ENCODE peak calls at places on chromosomes 13 and 19, in seven cellular contexts. J, C, F, K, T, Y and S are unnamed samples.

GRCh38 chr13:111292710-111293485 is 27.5 kb upstream of the TEX29 start:
- DNase-seq in J (no peak), C (no peak), F (no peak), K (no peak), T (no peak), Y (no peak), S (no peak)

GRCh38 chr19:52592301-52592700 is 22.2 kb downstream of the ZNF701 start:
- DNase-seq in J (no peak), C (no peak), F (no peak), K (no peak), T (no peak), Y (no peak), S (no peak)

GRCh38 chr13:40141859-40142555 is 486.5 kb downstream of the COG6 start:
- DNase-seq in J (no peak), C (no peak), F (no peak), K (no peak), T (no peak), Y (no peak), S (no peak)

GRCh38 chr13:71618154-71618553 is 248.8 kb downstream of the DACH1 start:
- DNase-seq in J (no peak), C (no peak), F (no peak), K (no peak), T (no peak), Y (no peak), S (no peak)

GRCh38 chr19:2691951-2692350 is 10.5 kb downstream of the GNG7 start:
- DNase-seq in J (no peak), C (no peak), F (no peak), K (no peak), T (no peak), Y (no peak), S (no peak)

GRCh38 chr13:112477070-112477619 is 101.0 kb downstream of the SPACA7 start:
- DNase-seq in J (no peak), C (no peak), F (no peak), K (no peak), T (no peak), Y (no peak), S (no peak)

GRCh38 chr19:13918726-13919411 is 12.9 kb downstream of the CC2D1A start:
- DNase-seq in J (no peak), C (no peak), F (no peak), K (no peak), T (no peak), Y (no peak), S (no peak)

GRCh38 chr13:110541526-110541920 is 20.0 kb downstream of the RAB20 start:
- DNase-seq in J (no peak), C (no peak), F (no peak), K (peak; percentile 42), T (peak; percentile 51), Y (no peak), S (no peak)

GRCh38 chr19:4448147-4448985 is 9.2 kb downstream of the UBXN6 start:
- DNase-seq in J (no peak), C (no peak), F (no peak), K (no peak), T (no peak), Y (no peak), S (no peak)

GRCh38 chr19:39483141-39483540 is 2.5 kb downstream of the TIMM50 start:
- DNase-seq in J (no peak), C (no peak), F (no peak), K (no peak), T (no peak), Y (no peak), S (no peak)

GRCh38 chr13:29453657-29454056 is 141.8 kb downstream of the SLC7A1 start:
- DNase-seq in J (peak; percentile 28), C (no peak), F (no peak), K (no peak), T (no peak), Y (no peak), S (no peak)

GRCh38 chr13:106393776-106394175 is 141.7 kb downstream of the EFNB2 start:
- DNase-seq in J (peak; percentile 43), C (no peak), F (no peak), K (peak; percentile 98), T (peak; percentile 99), Y (no peak), S (no peak)

GRCh38 chr19:28694812-28695211 is 518.1 kb downstream of the UQCRFS1 start:
- DNase-seq in J (no peak), C (no peak), F (no peak), K (no peak), T (no peak), Y (no peak), S (no peak)

GRCh38 chr13:104592127-104592526 is 1525.9 kb upstream of the SLC10A2 start:
- DNase-seq in J (peak; percentile 22), C (peak; percentile 93), F (no peak), K (peak; percentile 68), T (peak; percentile 87), Y (no peak), S (peak; percentile 66)

GRCh38 chr13:77916481-77916880 is 2.1 kb downstream of the EDNRB start:
- DNase-seq in J (peak; percentile 37), C (no peak), F (no peak), K (no peak), T (no peak), Y (no peak), S (no peak)

GRCh38 chr13:98731925-98732324 is 20.5 kb downstream of the SLC15A1 start:
- DNase-seq in J (no peak), C (no peak), F (no peak), K (no peak), T (no peak), Y (no peak), S (no peak)

GRCh38 chr13:97627566-97627965 is 193.6 kb downstream of the RAP2A start:
- DNase-seq in J (peak; percentile 93), C (peak; percentile 10), F (peak; percentile 59), K (peak; percentile 51), T (peak; percentile 53), Y (peak; percentile 25), S (peak; percentile 81)

GRCh38 chr13:77832339-77833100 is 86.1 kb downstream of the EDNRB start:
- DNase-seq in J (peak; percentile 61), C (no peak), F (no peak), K (no peak), T (no peak), Y (no peak), S (peak; percentile 30)

GRCh38 chr13:86585826-86586225 is 786.6 kb upstream of the SLITRK6 start:
- DNase-seq in J (peak; percentile 87), C (no peak), F (no peak), K (peak; percentile 38), T (no peak), Y (peak; percentile 16), S (peak; percentile 94)

GRCh38 chr13:31982540-31982939 is 49.0 kb upstream of the FRY start:
- DNase-seq in J (peak; percentile 97), C (peak; percentile 96), F (peak; percentile 85), K (peak; percentile 92), T (peak; percentile 97), Y (peak; percentile 47), S (peak; percentile 98)

GRCh38 chr19:50492303-50493052 is 15.8 kb upstream of the GARIN5A start:
- DNase-seq in J (no peak), C (no peak), F (no peak), K (no peak), T (no peak), Y (no peak), S (no peak)

GRCh38 chr13:77184455-77184854 is 142.4 kb downstream of the MYCBP2 start:
- DNase-seq in J (no peak), C (no peak), F (no peak), K (peak; percentile 79), T (peak; percentile 80), Y (no peak), S (no peak)

GRCh38 chr13:46179576-46180368 is 2.2 kb downstream of the LCP1 start:
- DNase-seq in J (no peak), C (no peak), F (no peak), K (no peak), T (no peak), Y (peak; percentile 40), S (no peak)

GRCh38 chr13:99986751-99987150 is 5.2 kb downstream of the ZIC2 start:
- DNase-seq in J (no peak), C (no peak), F (no peak), K (no peak), T (no peak), Y (no peak), S (no peak)

GRCh38 chr13:95588721-95589120 is 36.2 kb downstream of the CLDN10 start:
- DNase-seq in J (peak; percentile 78), C (no peak), F (peak; percentile 13), K (peak; percentile 76), T (peak; percentile 85), Y (no peak), S (no peak)

GRCh38 chr13:39770514-39770913 is 115.1 kb downstream of the COG6 start:
- DNase-seq in J (no peak), C (no peak), F (no peak), K (no peak), T (no peak), Y (no peak), S (no peak)

DNA sequence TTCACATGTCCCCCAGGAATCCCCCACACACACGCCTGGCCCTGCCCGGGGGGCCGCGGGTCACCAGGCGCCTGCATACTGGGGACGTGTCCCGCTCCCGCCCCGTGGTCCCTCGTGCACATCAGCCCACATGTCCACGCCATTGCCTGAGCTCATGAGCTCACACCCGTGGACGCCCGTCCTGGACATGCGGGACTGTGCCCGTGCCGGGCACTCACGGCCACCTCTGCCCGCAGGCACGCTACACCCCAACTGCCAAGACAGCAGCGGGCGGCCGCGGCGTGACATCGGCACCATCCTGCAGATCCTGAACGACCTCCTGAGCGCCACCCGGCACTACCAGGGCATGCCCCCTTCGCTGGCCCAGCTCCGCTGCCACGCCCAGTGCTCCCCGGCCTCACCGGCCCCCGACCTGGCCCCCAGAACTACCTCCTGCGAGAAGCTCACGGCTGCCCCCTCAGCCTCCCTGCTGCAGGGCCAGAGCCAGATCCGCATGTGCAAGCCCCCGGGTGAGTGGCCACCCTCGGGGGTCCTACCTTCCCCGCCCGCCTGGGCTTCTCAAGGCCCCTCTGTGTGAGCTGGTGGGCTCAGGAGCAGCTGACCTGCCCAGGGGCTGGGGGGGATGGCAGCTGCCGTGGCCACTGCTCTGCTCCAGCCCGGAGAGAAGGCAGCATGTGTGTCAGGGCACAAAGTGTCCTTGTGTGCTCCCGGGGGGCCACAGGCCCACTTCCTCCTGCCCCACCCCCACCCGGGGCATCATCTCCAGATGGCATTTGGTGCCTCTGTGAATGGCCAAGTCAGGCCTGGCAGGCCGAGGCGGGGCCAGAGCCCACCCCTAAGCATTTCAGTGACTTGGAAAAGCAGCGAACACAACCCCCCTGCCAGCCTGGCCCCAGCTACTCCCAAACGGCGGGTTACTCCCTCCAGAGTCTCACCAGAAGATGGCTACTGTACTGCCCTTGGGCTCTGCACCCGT is 7.1 kb downstream of the MIDN start:
- DNase-seq in J (no peak), C (no peak), F (no peak), K (no peak), T (no peak), Y (no peak), S (no peak)
- H3K4me3 ChIP-seq in J (no peak overlapping the region), C (no peak overlapping the region), F (no peak overlapping the region), K (no peak overlapping the region), T (no peak overlapping the region), Y (no peak overlapping the region), S (no peak overlapping the region)

GRCh38 chr19:46211201-46211881 is 18.2 kb upstream of the IGFL1 start:
- DNase-seq in J (no peak), C (no peak), F (no peak), K (peak; percentile 91), T (peak; percentile 89), Y (no peak), S (no peak)
- H3K4me3 ChIP-seq in J (no peak overlapping the region), C (no peak overlapping the region), F (no peak overlapping the region), K (no peak overlapping the region), T (no peak overlapping the region), Y (no peak overlapping the region), S (no peak overlapping the region)

GRCh38 chr19:55503447-55504251 is 15.4 kb downstream of the SSC5D start:
- DNase-seq in J (peak; percentile 88), C (no peak), F (no peak), K (peak; percentile 87), T (peak; percentile 70), Y (peak; percentile 96), S (no peak)
- H3K4me3 ChIP-seq in J (peak overlapping the region; percentile 40), C (peak overlapping the region; percentile 38), F (peak overlapping the region; percentile 46), K (peak overlapping the region; percentile 44), T (peak overlapping the region; percentile 24), Y (peak overlapping the region; percentile 31), S (peak overlapping the region; percentile 46)

GRCh38 chr19:48617146-48617937 is 1.6 kb downstream of the RPL18 start:
- DNase-seq in J (no peak), C (no peak), F (no peak), K (peak; percentile 49), T (no peak), Y (no peak), S (no peak)
- H3K4me3 ChIP-seq in J (peak overlapping the region; percentile 100), C (peak overlapping the region; percentile 90), F (peak overlapping the region; percentile 85), K (peak overlapping the region; percentile 94), T (peak overlapping the region; percentile 83), Y (peak overlapping the region; percentile 74), S (peak overlapping the region; percentile 100)